ENCODE peak calls at places on chromosomes 12 and 14, in seven cellular contexts. M is Calu3, S is NB4, Q is coronary artery, U is astrocyte of the spinal cord, P is natural killer cell, I is K562. T is an unnamed sample.

GRCh38 chr12:88325076-88325827 is 183.1 kb downstream of the TMTC3 start:
- DNase-seq in Q (no peak), S (no peak), P (no peak), U (peak; percentile 94), I (no peak), M (no peak), T (no peak)

GRCh38 chr12:48925218-48925871 is at the start of gene FKBP11:
- DNase-seq in P (peak; percentile 75), M (peak; percentile 62), S (no peak), Q (peak; percentile 75), U (peak; percentile 37), I (no peak), T (peak; percentile 24)

GRCh38 chr14:33686218-33686617 is 264.7 kb downstream of the EGLN3 start:
- DNase-seq in I (no peak), S (no peak), P (no peak), U (peak; percentile 55), M (no peak), Q (no peak), T (no peak)

GRCh38 chr14:68939893-68940613 is 39.0 kb downstream of the ACTN1 start:
- DNase-seq in M (peak; percentile 86), S (no peak), U (peak; percentile 99), P (no peak), Q (peak; percentile 98), I (no peak), T (no peak)

GRCh38 chr12:28872654-28873268 is 276.3 kb upstream of the FAR2 start:
- DNase-seq in P (no peak), Q (no peak), M (peak; percentile 79), I (peak; percentile 37), S (peak; percentile 77), U (peak; percentile 71), T (peak; percentile 71)

GRCh38 chr12:67766370-67766769 is 117.8 kb downstream of the DYRK2 start:
- DNase-seq in I (no peak), M (peak; percentile 26), Q (no peak), S (no peak), P (no peak), U (peak; percentile 68), T (no peak)

GRCh38 chr14:79544671-79545070 is 666.6 kb downstream of the DIO2 start:
- DNase-seq in U (peak; percentile 88), I (no peak), Q (no peak), S (no peak), M (no peak), P (no peak), T (no peak)

GRCh38 chr14:71665157-71665556 is 267.1 kb upstream of the RGS6 start:
- DNase-seq in S (no peak), I (no peak), P (no peak), U (peak; percentile 85), Q (no peak), M (no peak), T (no peak)

GRCh38 chr14:104135904-104136471 is 2.4 kb upstream of the KIF26A start:
- DNase-seq in I (no peak), U (no peak), M (no peak), P (no peak), Q (no peak), S (no peak), T (no peak)

GRCh38 chr14:32203928-32204357 is 874 bp upstream of the RNU6-8 start:
- DNase-seq in M (peak; percentile 6), I (no peak), S (peak; percentile 20), Q (no peak), U (no peak), P (no peak), T (no peak)

GRCh38 chr12:96986883-96987523 is 79.9 kb downstream of the NEDD1 start:
- DNase-seq in S (peak; percentile 45), Q (no peak), I (peak; percentile 16), U (peak; percentile 41), P (no peak), M (peak; percentile 26), T (no peak)

GRCh38 chr14:48937796-48938195 is 648.4 kb downstream of the RPS29 start:
- DNase-seq in S (no peak), I (no peak), P (no peak), U (peak; percentile 59), M (no peak), Q (no peak), T (no peak)

GRCh38 chr14:71119075-71119474 is 211.8 kb downstream of the PCNX1 start:
- DNase-seq in I (no peak), U (no peak), M (no peak), P (no peak), S (no peak), Q (no peak), T (no peak)

GRCh38 chr14:89401783-89402182 is 15.2 kb downstream of the FOXN3 start:
- DNase-seq in U (no peak), S (no peak), Q (no peak), P (no peak), I (no peak), M (no peak), T (no peak)

GRCh38 chr12:50221228-50222008 is 54.2 kb upstream of the CERS5 start:
- DNase-seq in P (no peak), I (no peak), S (peak; percentile 85), U (peak; percentile 91), M (no peak), Q (no peak), T (no peak)

GRCh38 chr12:50224026-50224692 is 57.0 kb upstream of the CERS5 start:
- DNase-seq in I (no peak), S (peak; percentile 22), Q (no peak), U (peak; percentile 39), P (no peak), M (peak; percentile 62), T (no peak)

GRCh38 chr12:50219544-50219943 is 52.4 kb upstream of the CERS5 start:
- DNase-seq in P (no peak), U (no peak), M (no peak), S (no peak), I (no peak), Q (no peak), T (no peak)

GRCh38 chr12:50220357-50221061 is 53.3 kb upstream of the CERS5 start:
- DNase-seq in P (no peak), S (peak; percentile 81), I (no peak), Q (no peak), M (no peak), U (peak; percentile 74), T (no peak)

GRCh38 chr12:50222275-50222783 is 55.2 kb upstream of the CERS5 start:
- DNase-seq in P (no peak), Q (peak; percentile 79), S (peak; percentile 68), M (no peak), I (peak; percentile 55), U (peak; percentile 91), T (no peak)
- TF ChIP-seq CTCF in P (no peak), Q (no peak), S (no peak), M (no peak), I (no peak), U (peak; percentile 50), T (no peak)

GRCh38 chr14:35956376-35957000 is 130.3 kb downstream of the BRMS1L start:
- DNase-seq in S (no peak), M (no peak), P (no peak), I (no peak), Q (no peak), U (no peak), T (no peak)

GRCh38 chr14:35961697-35962274 is 135.6 kb downstream of the BRMS1L start:
- DNase-seq in U (no peak), M (no peak), S (no peak), P (no peak), I (no peak), Q (no peak), T (no peak)

GRCh38 chr14:35963209-35963608 is 137.1 kb downstream of the BRMS1L start:
- DNase-seq in Q (no peak), S (peak; percentile 11), P (no peak), M (peak; percentile 16), U (no peak), I (peak; percentile 6), T (no peak)

GRCh38 chr14:35964736-35965135 is 138.6 kb downstream of the BRMS1L start:
- DNase-seq in Q (no peak), S (no peak), P (no peak), M (no peak), U (no peak), I (no peak), T (no peak)

DNA sequence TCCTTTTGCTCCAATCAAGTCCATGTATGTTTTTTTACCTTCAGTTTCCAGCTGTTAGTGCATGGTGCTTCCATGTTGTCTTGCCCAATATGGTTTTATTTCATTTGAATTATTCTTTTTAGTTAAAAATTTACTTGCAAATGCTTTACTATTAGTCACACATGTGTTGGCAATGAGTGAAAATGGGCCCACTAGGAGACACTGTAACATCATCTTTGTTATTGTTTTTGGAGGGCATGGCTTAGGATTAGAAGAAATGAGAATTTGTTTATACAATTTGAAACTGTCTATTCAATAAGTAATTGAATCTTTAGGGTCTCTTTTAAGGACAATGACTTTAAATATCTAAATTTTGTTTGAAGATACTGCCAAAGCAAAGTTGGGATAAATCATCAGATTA is 133.7 kb downstream of the BRMS1L start:
- DNase-seq in P (no peak), I (no peak), U (no peak), M (peak; percentile 8), Q (no peak), S (no peak), T (no peak)
- TF ChIP-seq CTCF in P (no peak), I (no peak), U (no peak), M (no peak), Q (no peak), S (no peak), T (no peak)

GRCh38 chr12:98154850-98155249 is 360.5 kb upstream of the TMPO start:
- DNase-seq in M (peak; percentile 61), U (peak; percentile 28), S (peak; percentile 30), Q (no peak), I (no peak), P (no peak), T (no peak)
- TF ChIP-seq CTCF in M (peak; percentile 44), U (peak; percentile 30), S (peak; percentile 27), Q (no peak), I (no peak), P (no peak), T (peak; percentile 56)

GRCh38 chr14:34863844-34864243 is 11.3 kb downstream of the BAZ1A start:
- DNase-seq in I (no peak), P (no peak), Q (no peak), U (no peak), S (no peak), M (no peak), T (no peak)

GRCh38 chr14:34867199-34867598 is 8.0 kb downstream of the BAZ1A start:
- DNase-seq in U (no peak), M (no peak), S (no peak), P (no peak), I (no peak), Q (no peak), T (no peak)

GRCh38 chr14:34865889-34866574 is 9.1 kb downstream of the BAZ1A start:
- DNase-seq in U (no peak), P (no peak), M (no peak), I (no peak), Q (no peak), S (no peak), T (no peak)
- TF ChIP-seq CTCF in U (no peak), P (no peak), M (no peak), I (no peak), Q (no peak), S (no peak), T (no peak)